ENCODE peak calls at places on chromosomes 12 and 14, in six cellular contexts. N is HS-27A; F is posterior vena cava; Q is NCI-H1417; P is EL; V is stimulated activated CD4-positive, alpha-beta T cell treated with anti-CD3 and anti-CD28 coated beads, Interleukin-2, amount 100 ng/mL, for 24 hours. K is an unnamed sample.

GRCh38 chr14:104239185-104239775 is 100.9 kb downstream of the KIF26A start:
- DNase-seq in F (peak; percentile 77), V (no peak), N (no peak), P (no peak), Q (no peak), K (no peak)

GRCh38 chr12:54033106-54033979 is 493 bp downstream of the HOXC5 start:
- DNase-seq in N (peak; percentile 14), F (no peak), Q (peak; percentile 96), V (no peak), P (peak; percentile 63), K (peak; percentile 63)

GRCh38 chr12:11621797-11622423 is 27.6 kb upstream of the ETV6 start:
- DNase-seq in Q (peak; percentile 28), P (peak; percentile 9), F (no peak), N (no peak), V (no peak), K (no peak)

GRCh38 chr14:60288279-60288678 is 39.3 kb downstream of the PPM1A start:
- DNase-seq in Q (no peak), V (no peak), P (no peak), F (no peak), N (no peak), K (no peak)

GRCh38 chr12:105641742-105642141 is 311.3 kb downstream of the C12orf75 start:
- DNase-seq in N (no peak), F (no peak), V (no peak), Q (no peak), P (no peak), K (no peak)

GRCh38 chr12:124684496-124684895 is 117.1 kb upstream of the NCOR2 start:
- DNase-seq in N (no peak), Q (no peak), P (no peak), F (no peak), V (no peak), K (no peak)

GRCh38 chr14:71931492-71932228 is 569 bp upstream of the RGS6 start:
- DNase-seq in V (no peak), P (no peak), N (no peak), Q (peak; percentile 74), F (no peak), K (peak; percentile 21)

GRCh38 chr12:130847097-130847496 is 8.0 kb upstream of the STX2 start:
- DNase-seq in F (peak; percentile 16), Q (no peak), N (no peak), V (no peak), P (peak; percentile 28), K (peak; percentile 25)

GRCh38 chr12:13339538-13339937 is 143.0 kb downstream of the EMP1 start:
- DNase-seq in V (no peak), N (no peak), Q (no peak), P (peak; percentile 13), F (no peak), K (no peak)

GRCh38 chr12:40921563-40922163 is 229.4 kb downstream of the CNTN1 start:
- DNase-seq in F (no peak), V (no peak), N (no peak), Q (peak; percentile 68), P (peak; percentile 2), K (peak; percentile 20)

GRCh38 chr12:89731614-89732013 is 23.0 kb upstream of the ATP2B1 start:
- DNase-seq in P (peak; percentile 80), Q (peak; percentile 56), N (no peak), V (no peak), F (no peak), K (peak; percentile 78)

GRCh38 chr14:76023757-76024156 is 38.2 kb downstream of the IFT43 start:
- DNase-seq in Q (no peak), F (no peak), V (no peak), P (no peak), N (no peak), K (no peak)

GRCh38 chr14:84523746-84524145 is 1006.2 kb upstream of the FLRT2 start:
- DNase-seq in F (no peak), V (no peak), Q (no peak), N (no peak), P (no peak), K (no peak)

GRCh38 chr12:30622509-30622908 is 73.2 kb downstream of the IPO8 start:
- DNase-seq in V (no peak), F (no peak), Q (no peak), P (peak; percentile 61), N (peak; percentile 46), K (peak; percentile 37)

GRCh38 chr14:21229821-21230220 is 39.4 kb downstream of the HNRNPC start:
- DNase-seq in V (no peak), N (no peak), P (no peak), Q (no peak), F (no peak), K (no peak)

K was measured in AG20443.